ENCODE peak calls at places on chromosomes 5 and 9, in five cellular contexts. Z is kidney; D is activated naive CD8-positive, alpha-beta T cell treated with anti-CD3 and anti-CD28 coated beads for 36 hours; V is GF-D8; K is CD4-positive, CD25-positive, alpha-beta regulatory T cell. U is an unnamed sample.

GRCh38 chr9:86637515-86637914 is 283.3 kb upstream of the TUT7 start:
- DNase-seq in Z (no peak), D (peak), V (no peak), K (no peak), U (no peak)

GRCh38 chr5:133820516-133820915 is 147.9 kb downstream of the C5orf15 start:
- DNase-seq in Z (peak), D (no peak), V (no peak), K (no peak), U (no peak)

GRCh38 chr9:22416692-22417060 is 29.9 kb upstream of the DMRTA1 start:
- DNase-seq in Z (no peak), D (no peak), V (no peak), K (no peak), U (no peak)

GRCh38 chr9:83459830-83460229 is 78.4 kb downstream of the FRMD3 start:
- DNase-seq in Z (no peak), D (no peak), V (no peak), K (no peak), U (no peak)

GRCh38 chr5:64149857-64150521 is 15.7 kb upstream of the RNF180 start:
- DNase-seq in Z (peak), D (no peak), V (no peak), K (no peak), U (no peak)

GRCh38 chr9:4497855-4498254 is 7.6 kb downstream of the SLC1A1 start:
- DNase-seq in Z (no peak), D (no peak), V (no peak), K (no peak), U (no peak)

GRCh38 chr9:127735530-127736176 is 559 bp upstream of the TOR2A start:
- DNase-seq in Z (no peak), D (no peak), V (no peak), K (no peak), U (no peak)

GRCh38 chr5:464843-465590 is 22.0 kb downstream of the EXOC3 start:
- DNase-seq in Z (peak), D (no peak), V (no peak), K (no peak), U (no peak)

GRCh38 chr9:137971477-137972138 is 94.0 kb downstream of the CACNA1B start:
- DNase-seq in Z (peak), D (no peak), V (no peak), K (no peak), U (no peak)

GRCh38 chr5:1594336-1595106 is 70.8 kb upstream of the LPCAT1 start:
- DNase-seq in Z (peak), D (peak), V (no peak), K (peak), U (peak)

GRCh38 chr5:180649297-180650039 is at the start of gene FLT4:
- DNase-seq in Z (no peak), D (peak), V (no peak), K (no peak), U (no peak)

GRCh38 chr5:7250004-7250403 is 145.9 kb upstream of the ADCY2 start:
- DNase-seq in Z (no peak), D (no peak), V (no peak), K (no peak), U (no peak)

U was measured in activated T-cell treated with anti-CD3 and anti-CD28 coated beads, Interleukin-2, amount 50 U/mL, for 4 hours.